ENCODE peak calls at places on chromosomes 16 and 17, in ten cellular contexts. One of them, this sample, is unnamed.

GRCh38 chr17:38565853-38566665 is 39.7 kb downstream of the SRCIN1 start:
- DNase-seq in uterus: no peak
- DNase-seq in A549: no peak
- DNase-seq in body of pancreas: no peak
- DNase-seq in tibial nerve: no peak
- DNase-seq in heart left ventricle: no peak
- DNase-seq in stomach: no peak
- DNase-seq in endothelial cell of umbilical vein: no peak
- DNase-seq in testis: no peak
- DNase-seq in esophagus muscularis mucosa: no peak
- DNase-seq in this sample: no peak

GRCh38 chr16:20260215-20261009 is 66.9 kb downstream of the GP2 start:
- DNase-seq in tibial nerve: no peak
- DNase-seq in esophagus muscularis mucosa: no peak
- DNase-seq in endothelial cell of umbilical vein: no peak
- DNase-seq in body of pancreas: no peak
- DNase-seq in heart left ventricle: no peak
- DNase-seq in stomach: no peak
- DNase-seq in testis: no peak
- DNase-seq in uterus: no peak
- DNase-seq in A549: no peak
- DNase-seq in this sample: no peak

GRCh38 chr17:45951941-45952340 is 47.1 kb upstream of the STH start:
- DNase-seq in tibial nerve: no peak
- DNase-seq in testis: no peak
- DNase-seq in endothelial cell of umbilical vein: peak
- DNase-seq in esophagus muscularis mucosa: no peak
- DNase-seq in uterus: no peak
- DNase-seq in heart left ventricle: no peak
- DNase-seq in body of pancreas: no peak
- DNase-seq in A549: no peak
- DNase-seq in stomach: no peak
- DNase-seq in this sample: no peak

GRCh38 chr17:21363776-21364642 is 12.1 kb upstream of the KCNJ12 start:
- DNase-seq in testis: no peak
- DNase-seq in A549: no peak
- DNase-seq in endothelial cell of umbilical vein: no peak
- DNase-seq in uterus: no peak
- DNase-seq in body of pancreas: no peak
- DNase-seq in stomach: no peak
- DNase-seq in tibial nerve: no peak
- DNase-seq in heart left ventricle: no peak
- DNase-seq in esophagus muscularis mucosa: no peak
- DNase-seq in this sample: no peak

GRCh38 chr16:83051451-83051850 is 424.7 kb downstream of the CDH13 start:
- DNase-seq in tibial nerve: no peak
- DNase-seq in uterus: no peak
- DNase-seq in endothelial cell of umbilical vein: no peak
- DNase-seq in heart left ventricle: no peak
- DNase-seq in A549: no peak
- DNase-seq in stomach: no peak
- DNase-seq in body of pancreas: no peak
- DNase-seq in testis: no peak
- DNase-seq in esophagus muscularis mucosa: no peak
- DNase-seq in this sample: no peak

GRCh38 chr16:72355561-72355960 is 183.6 kb upstream of the PMFBP1 start:
- DNase-seq in heart left ventricle: no peak
- DNase-seq in endothelial cell of umbilical vein: no peak
- DNase-seq in A549: no peak
- DNase-seq in uterus: no peak
- DNase-seq in tibial nerve: no peak
- DNase-seq in esophagus muscularis mucosa: no peak
- DNase-seq in body of pancreas: no peak
- DNase-seq in testis: no peak
- DNase-seq in stomach: no peak
- DNase-seq in this sample: no peak

GRCh38 chr17:76683011-76683755 is 27.6 kb downstream of the MXRA7 start:
- DNase-seq in endothelial cell of umbilical vein: no peak
- DNase-seq in esophagus muscularis mucosa: no peak
- DNase-seq in uterus: no peak
- DNase-seq in testis: no peak
- DNase-seq in tibial nerve: no peak
- DNase-seq in body of pancreas: no peak
- DNase-seq in heart left ventricle: no peak
- DNase-seq in A549: no peak
- DNase-seq in stomach: no peak
- DNase-seq in this sample: peak

GRCh38 chr17:13761221-13761620 is 159.5 kb upstream of the HS3ST3A1 start:
- DNase-seq in A549: no peak
- DNase-seq in esophagus muscularis mucosa: no peak
- DNase-seq in body of pancreas: no peak
- DNase-seq in uterus: no peak
- DNase-seq in endothelial cell of umbilical vein: no peak
- DNase-seq in testis: no peak
- DNase-seq in tibial nerve: no peak
- DNase-seq in stomach: no peak
- DNase-seq in heart left ventricle: no peak
- DNase-seq in this sample: no peak

GRCh38 chr16:2979669-2980226 is 498 bp downstream of the PKMYT1 start:
- DNase-seq in stomach: no peak
- DNase-seq in uterus: no peak
- DNase-seq in testis: no peak
- DNase-seq in tibial nerve: no peak
- DNase-seq in body of pancreas: no peak
- DNase-seq in endothelial cell of umbilical vein: no peak
- DNase-seq in esophagus muscularis mucosa: no peak
- DNase-seq in A549: no peak
- DNase-seq in heart left ventricle: no peak
- DNase-seq in this sample: no peak

GRCh38 chr16:2981899-2982250 is 1.6 kb upstream of the PKMYT1 start:
- DNase-seq in tibial nerve: no peak
- DNase-seq in stomach: no peak
- DNase-seq in esophagus muscularis mucosa: no peak
- DNase-seq in endothelial cell of umbilical vein: no peak
- DNase-seq in heart left ventricle: no peak
- DNase-seq in uterus: no peak
- DNase-seq in testis: no peak
- DNase-seq in A549: no peak
- DNase-seq in body of pancreas: no peak
- DNase-seq in this sample: no peak

GRCh38 chr16:2981177-2981898 is 1.1 kb upstream of the PKMYT1 start:
- DNase-seq in stomach: no peak
- DNase-seq in A549: no peak
- DNase-seq in uterus: no peak
- DNase-seq in endothelial cell of umbilical vein: no peak
- DNase-seq in body of pancreas: no peak
- DNase-seq in tibial nerve: no peak
- DNase-seq in testis: peak
- DNase-seq in esophagus muscularis mucosa: no peak
- DNase-seq in heart left ventricle: no peak
- DNase-seq in this sample: no peak

GRCh38 chr16:2982402-2982801 is 2.2 kb upstream of the PKMYT1 start:
- DNase-seq in endothelial cell of umbilical vein: no peak
- DNase-seq in esophagus muscularis mucosa: no peak
- DNase-seq in testis: no peak
- DNase-seq in A549: no peak
- DNase-seq in heart left ventricle: no peak
- DNase-seq in stomach: no peak
- DNase-seq in uterus: no peak
- DNase-seq in body of pancreas: no peak
- DNase-seq in tibial nerve: no peak
- DNase-seq in this sample: no peak

DNA sequence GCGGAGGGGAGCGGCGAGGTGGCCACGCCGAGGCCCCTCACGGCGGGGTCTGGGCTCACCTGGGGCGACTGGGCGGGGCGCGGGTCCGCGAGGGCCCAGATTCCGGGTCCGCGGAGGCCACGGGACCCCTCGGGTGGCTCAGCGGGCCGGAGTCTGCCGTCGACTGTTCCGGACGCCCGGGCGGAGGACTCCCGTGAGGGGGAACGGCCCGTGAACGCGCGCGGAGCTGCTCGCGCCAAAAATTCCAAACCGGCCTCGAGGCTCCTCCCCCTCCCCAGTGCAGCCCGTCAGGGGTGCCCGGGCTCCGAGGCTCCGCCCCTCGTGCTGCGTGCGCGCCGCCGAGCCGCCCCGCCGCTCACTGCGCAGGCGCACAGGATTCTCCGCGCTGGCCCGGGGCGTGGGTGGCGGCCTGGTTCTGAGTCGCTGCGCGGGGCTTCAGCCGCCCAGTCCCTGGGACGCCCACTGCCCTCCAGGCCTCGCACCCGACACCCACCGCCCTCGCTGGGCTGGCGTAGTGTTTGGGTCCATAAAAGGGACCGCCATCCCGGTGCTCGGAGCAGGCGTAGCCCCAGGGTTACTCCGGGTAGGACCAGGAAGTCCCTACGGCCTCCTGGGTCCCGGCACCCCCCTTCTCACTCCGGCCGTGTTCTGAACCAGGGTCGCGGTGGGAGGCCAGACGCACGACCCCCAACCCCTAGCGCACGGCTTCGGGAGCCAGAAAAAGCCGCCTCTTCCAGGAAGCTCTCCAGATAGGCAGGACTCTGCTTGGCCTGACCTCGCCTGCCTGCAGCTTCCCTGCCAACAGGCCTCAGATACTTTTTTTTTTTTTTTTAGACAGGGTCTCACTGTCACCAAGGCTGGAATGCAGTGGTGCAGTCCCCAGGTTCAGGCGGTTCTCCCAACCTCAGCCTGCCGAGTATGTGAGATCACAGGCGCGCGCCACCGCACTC is at the start of gene PKMYT1:
- DNase-seq in tibial nerve: peak
- DNase-seq in uterus: peak
- DNase-seq in stomach: peak
- DNase-seq in esophagus muscularis mucosa: peak
- DNase-seq in endothelial cell of umbilical vein: peak
- DNase-seq in testis: peak
- DNase-seq in A549: peak
- DNase-seq in heart left ventricle: peak
- DNase-seq in body of pancreas: peak
- DNase-seq in this sample: peak
- TF ChIP-seq POLR2A in tibial nerve: peak
- TF ChIP-seq POLR2A in uterus: peak
- TF ChIP-seq POLR2A in stomach: no peak
- TF ChIP-seq POLR2A in esophagus muscularis mucosa: peak
- TF ChIP-seq POLR2A in endothelial cell of umbilical vein: peak
- TF ChIP-seq POLR2A in testis: no peak
- TF ChIP-seq POLR2A in A549: peak
- TF ChIP-seq POLR2A in heart left ventricle: peak
- TF ChIP-seq POLR2A in body of pancreas: peak
- TF ChIP-seq POLR2A in this sample: peak

GRCh38 chr17:10618202-10618635 is 38.9 kb downstream of the MYH3 start:
- DNase-seq in stomach: peak
- DNase-seq in endothelial cell of umbilical vein: peak
- DNase-seq in body of pancreas: peak
- DNase-seq in heart left ventricle: peak
- DNase-seq in tibial nerve: no peak
- DNase-seq in testis: peak
- DNase-seq in esophagus muscularis mucosa: no peak
- DNase-seq in uterus: peak
- DNase-seq in A549: peak
- DNase-seq in this sample: peak

GRCh38 chr17:10622610-10623485 is 34.3 kb downstream of the MYH3 start:
- DNase-seq in testis: no peak
- DNase-seq in stomach: no peak
- DNase-seq in heart left ventricle: no peak
- DNase-seq in esophagus muscularis mucosa: no peak
- DNase-seq in A549: no peak
- DNase-seq in tibial nerve: no peak
- DNase-seq in endothelial cell of umbilical vein: no peak
- DNase-seq in uterus: no peak
- DNase-seq in body of pancreas: no peak
- DNase-seq in this sample: no peak

GRCh38 chr17:10620823-10621222 is 36.3 kb downstream of the MYH3 start:
- DNase-seq in endothelial cell of umbilical vein: no peak
- DNase-seq in uterus: no peak
- DNase-seq in tibial nerve: no peak
- DNase-seq in heart left ventricle: no peak
- DNase-seq in body of pancreas: no peak
- DNase-seq in esophagus muscularis mucosa: no peak
- DNase-seq in A549: peak
- DNase-seq in stomach: no peak
- DNase-seq in testis: no peak
- DNase-seq in this sample: no peak

GRCh38 chr17:10623786-10624338 is 33.2 kb downstream of the MYH3 start:
- DNase-seq in stomach: no peak
- DNase-seq in uterus: no peak
- DNase-seq in A549: no peak
- DNase-seq in heart left ventricle: no peak
- DNase-seq in testis: no peak
- DNase-seq in endothelial cell of umbilical vein: no peak
- DNase-seq in esophagus muscularis mucosa: no peak
- DNase-seq in tibial nerve: no peak
- DNase-seq in body of pancreas: no peak
- DNase-seq in this sample: no peak

GRCh38 chr17:10621397-10621796 is 35.7 kb downstream of the MYH3 start:
- DNase-seq in endothelial cell of umbilical vein: no peak
- DNase-seq in body of pancreas: no peak
- DNase-seq in stomach: no peak
- DNase-seq in esophagus muscularis mucosa: no peak
- DNase-seq in heart left ventricle: no peak
- DNase-seq in A549: no peak
- DNase-seq in testis: no peak
- DNase-seq in uterus: no peak
- DNase-seq in tibial nerve: no peak
- DNase-seq in this sample: no peak
- H3K4me3 ChIP-seq in endothelial cell of umbilical vein: no peak
- H3K4me3 ChIP-seq in body of pancreas: no peak
- H3K4me3 ChIP-seq in stomach: no peak
- H3K4me3 ChIP-seq in esophagus muscularis mucosa: no peak
- H3K4me3 ChIP-seq in heart left ventricle: no peak
- H3K4me3 ChIP-seq in A549: no peak
- H3K4me3 ChIP-seq in testis: no peak
- H3K4me3 ChIP-seq in uterus: no peak
- H3K4me3 ChIP-seq in tibial nerve: no peak
- H3K4me3 ChIP-seq in this sample: no peak

DNA sequence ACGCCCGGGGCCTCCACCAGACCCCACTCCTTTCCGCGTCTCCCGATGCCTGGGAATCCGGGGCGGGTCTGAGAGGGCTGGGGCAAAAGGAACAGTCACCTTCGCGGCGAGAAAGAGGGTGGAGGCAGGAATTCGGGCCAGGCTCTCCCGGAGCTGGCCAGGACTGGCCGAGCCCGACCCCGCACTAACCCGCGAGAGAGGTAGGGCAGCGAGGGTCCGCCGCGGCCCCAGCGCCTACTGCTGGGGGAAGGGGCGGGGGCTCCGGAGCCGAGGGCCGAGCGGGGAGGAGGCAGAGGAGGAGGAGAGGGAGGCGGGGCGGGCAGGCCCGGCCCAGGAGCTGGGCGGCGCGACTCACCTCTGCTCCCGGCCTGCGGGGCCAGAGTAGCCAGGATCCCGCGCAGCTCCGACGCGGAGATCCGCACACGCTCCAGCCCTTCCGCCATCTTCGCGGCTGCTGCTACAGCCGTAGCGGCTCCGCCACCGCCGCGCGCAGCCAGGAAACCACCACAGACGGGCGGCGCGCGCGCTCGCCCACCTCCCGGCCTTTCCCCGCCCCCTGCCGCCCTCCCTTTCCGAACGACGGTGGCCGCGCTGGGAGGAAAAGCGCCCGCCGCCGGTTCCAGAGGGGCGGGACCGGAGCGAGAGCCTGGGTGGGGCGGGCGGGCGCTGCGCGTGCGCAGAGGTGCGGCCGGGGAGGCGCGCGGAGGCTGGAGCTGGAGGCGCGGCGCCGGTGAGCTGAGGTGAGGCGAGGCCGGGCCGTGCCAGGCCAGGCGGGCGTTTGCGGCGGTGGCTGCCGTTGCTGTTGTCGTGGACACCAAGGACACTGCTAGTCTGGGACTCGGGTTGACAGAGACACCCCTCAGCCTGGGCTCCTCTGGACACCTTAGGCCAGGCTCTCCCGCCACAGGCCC is at the start of the genes SMG6 and SRR:
- DNase-seq in esophagus muscularis mucosa: peak
- DNase-seq in endothelial cell of umbilical vein: peak
- DNase-seq in testis: peak
- DNase-seq in uterus: peak
- DNase-seq in stomach: peak
- DNase-seq in tibial nerve: peak
- DNase-seq in body of pancreas: peak
- DNase-seq in A549: peak
- DNase-seq in heart left ventricle: peak
- DNase-seq in this sample: peak
- TF ChIP-seq POLR2A in esophagus muscularis mucosa: no peak
- TF ChIP-seq POLR2A in endothelial cell of umbilical vein: peak
- TF ChIP-seq POLR2A in testis: no peak
- TF ChIP-seq POLR2A in uterus: peak
- TF ChIP-seq POLR2A in stomach: no peak
- TF ChIP-seq POLR2A in tibial nerve: no peak
- TF ChIP-seq POLR2A in body of pancreas: peak
- TF ChIP-seq POLR2A in A549: peak
- TF ChIP-seq POLR2A in heart left ventricle: no peak
- TF ChIP-seq POLR2A in this sample: peak

GRCh38 chr16:64532117-64532516 is 589.7 kb downstream of the CDH11 start:
- DNase-seq in tibial nerve: no peak
- DNase-seq in testis: no peak
- DNase-seq in stomach: no peak
- DNase-seq in body of pancreas: no peak
- DNase-seq in esophagus muscularis mucosa: peak
- DNase-seq in A549: no peak
- DNase-seq in uterus: no peak
- DNase-seq in heart left ventricle: no peak
- DNase-seq in endothelial cell of umbilical vein: no peak
- DNase-seq in this sample: no peak
- H3K4me3 ChIP-seq in tibial nerve: no peak
- H3K4me3 ChIP-seq in testis: no peak
- H3K4me3 ChIP-seq in stomach: no peak
- H3K4me3 ChIP-seq in body of pancreas: no peak
- H3K4me3 ChIP-seq in esophagus muscularis mucosa: no peak
- H3K4me3 ChIP-seq in A549: no peak
- H3K4me3 ChIP-seq in uterus: no peak
- H3K4me3 ChIP-seq in heart left ventricle: no peak
- H3K4me3 ChIP-seq in endothelial cell of umbilical vein: no peak
- H3K4me3 ChIP-seq in this sample: no peak